ENCODE peak calls at places on chromosomes 16 and 17, in eight cellular contexts. Y is activated naive CD8-positive, alpha-beta T cell treated with anti-CD3 and anti-CD28 coated beads, Interleukin-2, amount 10 ng/mL, durations not matched to agents 7 days and 5 days; D is stimulated activated naive CD8-positive, alpha-beta T cell treated with anti-CD3 and anti-CD28 coated beads, Interleukin-15, amount 100 ng/mL, for 72 hours; E is PC-3; V is upper lobe of left lung; Z is Panc1; J is mucosa of descending colon; F is upper lobe of right lung. U is an unnamed sample.

GRCh38 chr16:28090646-28091377 is 27.3 kb upstream of the GSG1L start:
- ATAC-seq in Z (no peak), E (peak), V (no peak), J (no peak), F (no peak), D (no peak), Y (no peak), U (no peak)

GRCh38 chr16:56048425-56049100 is 142.7 kb upstream of the GNAO1 start:
- ATAC-seq in J (no peak), E (no peak), Z (no peak), Y (no peak), F (peak), V (no peak), D (no peak), U (peak)

GRCh38 chr17:32752934-32753333 is 124.0 kb downstream of the MYO1D start:
- ATAC-seq in F (no peak), J (no peak), E (no peak), Z (no peak), D (no peak), Y (no peak), V (no peak), U (no peak)

GRCh38 chr17:12081720-12082119 is 61.0 kb downstream of the MAP2K4 start:
- ATAC-seq in F (peak), V (no peak), Y (no peak), E (no peak), D (no peak), Z (no peak), J (no peak), U (no peak)

GRCh38 chr17:44969144-44969780 is 1.2 kb upstream of the C1QL1 start:
- ATAC-seq in D (no peak), E (no peak), Z (no peak), F (no peak), J (no peak), V (no peak), Y (no peak), U (no peak)

GRCh38 chr17:7946441-7946840 is 14.4 kb downstream of the CNTROB start:
- ATAC-seq in V (no peak), Z (no peak), D (no peak), Y (no peak), F (no peak), J (no peak), E (no peak), U (no peak)

GRCh38 chr16:74652249-74652648 is 14.4 kb downstream of the RFWD3 start:
- ATAC-seq in V (no peak), E (no peak), Y (no peak), F (no peak), D (no peak), Z (no peak), J (no peak), U (no peak)

GRCh38 chr16:72989203-72989991 is 58.5 kb downstream of the ZFHX3 start:
- ATAC-seq in E (peak), J (peak), V (peak), F (peak), Z (no peak), Y (no peak), D (no peak), U (no peak)

GRCh38 chr17:49053171-49053829 is 56.1 kb downstream of the IGF2BP1 start:
- ATAC-seq in Y (no peak), Z (peak), F (no peak), E (peak), J (peak), D (no peak), V (no peak), U (no peak)

GRCh38 chr17:35069311-35069710 is 5.8 kb upstream of the RFFL start:
- ATAC-seq in D (no peak), V (no peak), Z (no peak), F (peak), J (peak), E (no peak), Y (no peak), U (no peak)

GRCh38 chr17:81380682-81381518 is 14.4 kb upstream of the BAHCC1 start:
- ATAC-seq in E (no peak), F (no peak), V (no peak), D (no peak), J (no peak), Y (no peak), Z (no peak), U (no peak)

GRCh38 chr17:29412780-29413565 is 22.8 kb downstream of the TAOK1 start:
- ATAC-seq in Z (peak), Y (no peak), V (no peak), F (peak), J (no peak), D (peak), E (peak), U (peak)